ENCODE peak calls at places on chromosomes 6 and 20, in four cellular contexts. K is PC-3, Q is RWPE1, M is hepatocyte. L is an unnamed sample.

GRCh38 chr6:53603381-53604121 is 58.6 kb upstream of the GCLC start:
- DNase-seq in K (peak), Q (no peak), M (no peak), L (peak)

GRCh38 chr6:15296735-15297134 is 50.9 kb downstream of the JARID2 start:
- DNase-seq in K (no peak), Q (no peak), M (no peak), L (no peak)

GRCh38 chr20:47020231-47020630 is 125.6 kb downstream of the EYA2 start:
- DNase-seq in K (peak), Q (no peak), M (no peak), L (no peak)

GRCh38 chr20:17688965-17689364 is 6.9 kb upstream of the RRBP1 start:
- DNase-seq in K (no peak), Q (no peak), M (no peak), L (no peak)

GRCh38 chr6:45696738-45697137 is 318.9 kb downstream of the CLIC5 start:
- DNase-seq in K (no peak), Q (no peak), M (no peak), L (no peak)

GRCh38 chr6:160071805-160072687 is 49.6 kb upstream of the SLC22A1 start:
- DNase-seq in K (peak), Q (no peak), M (no peak), L (peak)

GRCh38 chr6:15602144-15602543 is 60.7 kb downstream of the DTNBP1 start:
- DNase-seq in K (no peak), Q (no peak), M (peak), L (no peak)

GRCh38 chr20:54028276-54029011 is 42.0 kb downstream of the BCAS1 start:
- DNase-seq in K (no peak), Q (no peak), M (no peak), L (no peak)

GRCh38 chr6:44925100-44925739 is 402.9 kb upstream of the RUNX2 start:
- DNase-seq in K (no peak), Q (no peak), M (peak), L (peak)

GRCh38 chr20:60131375-60131774 is 173.2 kb downstream of the CDH26 start:
- DNase-seq in K (no peak), Q (no peak), M (no peak), L (no peak)

GRCh38 chr6:31407699-31408098 is 4.3 kb downstream of the MICA start:
- DNase-seq in K (peak), Q (peak), M (no peak), L (peak)

GRCh38 chr6:137341721-137342195 is 122.6 kb upstream of the IFNGR1 start:
- DNase-seq in K (peak), Q (peak), M (no peak), L (peak)

GRCh38 chr20:51354769-51355319 is 187.7 kb downstream of the NFATC2 start:
- DNase-seq in K (peak), Q (no peak), M (no peak), L (peak)

GRCh38 chr6:79522609-79523008 is 14.6 kb downstream of the LCA5 start:
- DNase-seq in K (no peak), Q (no peak), M (no peak), L (no peak)

GRCh38 chr6:27867051-27867940 is 44.9 kb downstream of the OR2B2 start:
- DNase-seq in K (no peak), Q (peak), M (peak), L (peak)

GRCh38 chr6:28922841-28923317 is 906 bp downstream of the TRIM27 start:
- DNase-seq in K (peak), Q (no peak), M (peak), L (peak)

GRCh38 chr6:66930559-66931290 is 1223.7 kb upstream of the EYS start:
- DNase-seq in K (peak), Q (peak), M (no peak), L (peak)

GRCh38 chr6:79586548-79586947 is 44.6 kb upstream of the SH3BGRL2 start:
- DNase-seq in K (peak), Q (peak), M (peak), L (peak)

GRCh38 chr6:20400476-20401402 is 940 bp upstream of the E2F3 start:
- DNase-seq in K (peak), Q (peak), M (peak), L (peak)

GRCh38 chr6:106608080-106608668 is 21.1 kb downstream of the RTN4IP1 start:
- DNase-seq in K (peak), Q (peak), M (peak), L (peak)

GRCh38 chr20:16459019-16459700 is 114.1 kb downstream of the KIF16B start:
- DNase-seq in K (peak), Q (peak), M (peak), L (peak)

GRCh38 chr6:46628976-46629375 is 23.6 kb downstream of the CYP39A1 start:
- DNase-seq in K (no peak), Q (no peak), M (no peak), L (no peak)

GRCh38 chr20:13659288-13659687 is 20.6 kb upstream of the TASP1 start:
- DNase-seq in K (no peak), Q (no peak), M (no peak), L (no peak)

GRCh38 chr20:25685276-25686080 is 11.2 kb downstream of the ZNF337 start:
- DNase-seq in K (no peak), Q (no peak), M (no peak), L (no peak)

GRCh38 chr20:23270427-23270911 is 80.1 kb upstream of the NXT1 start:
- DNase-seq in K (no peak), Q (no peak), M (peak), L (peak)

GRCh38 chr6:142700676-142701185 is 244.2 kb downstream of the HIVEP2 start:
- DNase-seq in K (no peak), Q (no peak), M (no peak), L (no peak)

GRCh38 chr20:48697845-48698491 is 129.8 kb downstream of the PREX1 start:
- DNase-seq in K (peak), Q (peak), M (peak), L (peak)

GRCh38 chr20:63457737-63458136 is 14.7 kb downstream of the KCNQ2 start:
- DNase-seq in K (peak), Q (peak), M (no peak), L (peak)

GRCh38 chr6:143745160-143746133 is 67.7 kb downstream of the PHACTR2 start:
- DNase-seq in K (peak), Q (no peak), M (peak), L (peak)

GRCh38 chr6:155275808-155276480 is 12.1 kb downstream of the CLDN20 start:
- DNase-seq in K (no peak), Q (no peak), M (no peak), L (peak)

GRCh38 chr20:7161690-7162089 is 394.2 kb downstream of the BMP2 start:
- DNase-seq in K (peak), Q (peak), M (peak), L (peak)

GRCh38 chr6:52995913-52996685 is 1.0 kb upstream of the GSTA4 start:
- DNase-seq in K (peak), Q (no peak), M (peak), L (peak)

GRCh38 chr20:62918830-62919229 is 7.5 kb downstream of the DIDO1 start:
- DNase-seq in K (no peak), Q (no peak), M (no peak), L (no peak)

GRCh38 chr6:42138190-42138589 is 4.2 kb downstream of the C6orf132 start:
- DNase-seq in K (no peak), Q (no peak), M (no peak), L (no peak)

GRCh38 chr20:35600176-35600995 is 15.2 kb upstream of the SPAG4 start:
- DNase-seq in K (no peak), Q (no peak), M (no peak), L (no peak)

GRCh38 chr6:20711518-20711917 is 177.3 kb downstream of the CDKAL1 start:
- DNase-seq in K (no peak), Q (no peak), M (no peak), L (peak)

GRCh38 chr6:28673800-28674671 is 148.4 kb downstream of the GPX5 start:
- DNase-seq in K (peak), Q (peak), M (peak), L (peak)

GRCh38 chr6:49906511-49906910 is 40.2 kb upstream of the CRISP1 start:
- DNase-seq in K (no peak), Q (no peak), M (no peak), L (peak)

DNA sequence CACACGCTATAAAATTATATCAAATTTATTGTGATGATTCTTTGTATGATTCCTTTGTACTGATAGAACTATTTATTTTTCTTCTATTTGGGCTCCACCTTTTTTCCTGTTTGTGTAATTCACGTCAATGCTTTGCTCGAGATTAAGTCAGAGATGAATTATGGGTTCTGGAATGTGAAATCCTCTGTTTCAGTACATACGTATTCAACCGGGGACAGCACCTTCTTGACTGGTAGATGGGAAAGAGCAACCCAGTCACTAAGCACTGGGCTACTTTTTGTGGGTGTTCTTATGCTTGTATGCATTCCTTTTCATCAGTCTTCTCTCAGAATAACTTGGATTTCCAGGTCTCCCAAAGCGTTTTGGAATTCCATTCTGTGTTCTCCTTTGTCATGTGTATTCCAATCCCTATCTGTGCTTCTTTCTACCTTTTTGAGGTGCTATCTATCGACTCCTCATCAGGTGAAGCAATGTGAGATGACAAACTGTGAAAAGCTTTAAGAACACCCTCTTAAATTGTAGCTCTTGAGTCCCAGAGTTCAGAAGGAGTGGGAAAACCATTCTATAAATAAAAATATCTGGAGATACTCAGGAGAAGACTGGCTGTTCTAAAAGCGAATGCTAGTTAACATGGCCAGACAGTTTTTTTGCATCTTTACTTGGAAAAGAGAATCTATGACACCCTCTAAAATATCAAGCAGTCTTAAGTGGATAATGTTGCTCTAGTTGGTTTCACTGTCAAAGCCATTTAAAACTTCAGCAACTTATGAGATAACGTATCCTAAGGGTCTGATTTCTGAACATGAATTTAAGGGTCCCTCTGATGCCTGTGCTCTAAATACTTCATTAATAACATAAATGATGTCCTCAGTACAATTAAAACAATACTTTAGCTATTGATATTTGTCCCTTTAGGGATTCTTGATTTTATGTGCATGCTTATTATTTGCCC is 197.7 kb upstream of the PREP start:
- DNase-seq in K (peak), Q (peak), M (no peak), L (peak)
- H3K27ac ChIP-seq in K (peak), Q (peak), M (peak), L (peak)

GRCh38 chr6:158554611-158555361 is 5.1 kb upstream of the TMEM181 start:
- DNase-seq in K (no peak), Q (no peak), M (no peak), L (no peak)
- H3K27ac ChIP-seq in K (no peak), Q (no peak), M (peak), L (no peak)

GRCh38 chr20:61442075-61442670 is 190.1 kb downstream of the CDH4 start:
- DNase-seq in K (no peak), Q (no peak), M (no peak), L (no peak)
- H3K27ac ChIP-seq in K (no peak), Q (no peak), M (peak), L (no peak)

DNA sequence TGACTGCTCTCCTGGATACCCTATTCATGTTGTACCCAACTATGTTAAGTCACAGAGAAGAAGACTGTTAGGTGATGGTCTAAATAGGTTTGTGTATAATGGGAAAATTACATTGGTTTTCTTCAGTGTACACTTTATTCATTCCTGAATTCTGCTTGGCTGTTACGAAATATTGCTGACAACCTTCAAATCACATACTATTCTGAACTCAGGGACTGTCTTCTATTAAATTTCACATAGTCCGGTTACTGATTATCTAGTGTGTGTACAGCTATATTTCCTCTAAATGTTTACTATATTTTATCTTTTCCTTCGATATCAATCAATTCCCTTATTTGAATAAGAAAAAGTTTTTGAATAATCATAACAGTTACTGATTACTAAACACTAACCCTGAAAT is 1090.3 kb upstream of the CITED2 start:
- DNase-seq in K (no peak), Q (no peak), M (no peak), L (no peak)
- H3K27ac ChIP-seq in K (no peak), Q (no peak), M (peak), L (peak)

GRCh38 chr6:163319609-163320366 is 94.7 kb upstream of the QKI start:
- DNase-seq in K (no peak), Q (no peak), M (no peak), L (no peak)

GRCh38 chr6:163314791-163315404 is 99.6 kb upstream of the QKI start:
- DNase-seq in K (no peak), Q (no peak), M (no peak), L (no peak)

GRCh38 chr6:163320804-163321203 is 93.7 kb upstream of the QKI start:
- DNase-seq in K (no peak), Q (no peak), M (no peak), L (no peak)

GRCh38 chr6:163320402-163320801 is 94.1 kb upstream of the QKI start:
- DNase-seq in K (no peak), Q (no peak), M (no peak), L (no peak)

DNA sequence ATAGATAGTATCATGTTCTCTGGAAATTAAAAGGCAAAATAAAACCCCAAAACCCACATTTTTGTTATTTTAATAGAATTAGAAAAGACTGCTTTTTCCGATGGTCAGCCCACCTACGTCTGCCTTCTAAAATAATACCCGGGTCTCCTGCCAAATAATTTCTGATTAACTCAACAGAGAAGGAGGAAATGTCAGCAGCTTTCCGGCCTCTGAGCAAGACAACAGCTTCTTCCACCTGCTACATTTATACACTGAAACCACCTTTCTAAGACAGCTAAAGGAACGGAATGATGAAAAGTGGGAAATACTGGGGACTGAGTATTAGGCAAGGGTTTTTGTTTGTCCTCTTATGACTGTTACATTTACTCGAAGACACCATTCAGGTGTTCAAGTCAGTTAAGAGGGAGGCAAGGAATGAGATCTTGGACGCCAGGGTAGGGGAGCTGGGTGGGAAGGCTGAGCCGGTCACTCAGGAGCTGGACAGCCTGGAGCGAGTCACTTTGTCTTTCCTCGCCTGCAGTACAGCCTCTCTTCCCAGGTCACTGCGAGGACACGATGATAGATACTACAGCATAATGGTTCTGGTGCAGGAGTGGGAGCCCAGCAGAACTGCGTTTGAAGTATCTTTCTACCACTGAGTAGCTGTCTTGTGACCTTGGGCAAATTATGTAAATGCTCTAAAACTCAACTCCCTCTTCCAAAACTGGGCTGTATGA is 96.3 kb upstream of the QKI start:
- DNase-seq in K (no peak), Q (no peak), M (no peak), L (no peak)
- H3K27ac ChIP-seq in K (no peak), Q (no peak), M (no peak), L (no peak)